ENCODE peak calls at places on chromosome 7, in four cellular contexts. J is WTC11, S is GM12878, A is K562. L is an unnamed sample.

GRCh38 chr7:132049462-132050304 is 493.3 kb upstream of the PODXL start:
- DNase-seq in J (peak), S (no peak), A (peak), L (peak)

GRCh38 chr7:101856488-101857357 is 39.3 kb downstream of the CUX1 start:
- DNase-seq in J (peak), S (peak), A (peak), L (peak)

GRCh38 chr7:128035712-128036111 is 4.5 kb upstream of the LRRC4 start:
- DNase-seq in J (no peak), S (no peak), A (peak), L (peak)

GRCh38 chr7:70694909-70695803 is 436.8 kb upstream of the GALNT17 start:
- DNase-seq in J (peak), S (no peak), A (no peak), L (no peak)

GRCh38 chr7:21256310-21256877 is 171.5 kb upstream of the SP4 start:
- DNase-seq in J (no peak), S (no peak), A (no peak), L (peak)

GRCh38 chr7:98249106-98249505 is 2.9 kb downstream of the TECPR1 start:
- DNase-seq in J (no peak), S (no peak), A (no peak), L (no peak)

GRCh38 chr7:149067869-149068268 is 22.6 kb downstream of the ZNF786 start:
- DNase-seq in J (no peak), S (no peak), A (no peak), L (no peak)

GRCh38 chr7:1666251-1666778 is 3.8 kb upstream of the ELFN1 start:
- DNase-seq in J (no peak), S (no peak), A (peak), L (no peak)

GRCh38 chr7:30549933-30550493 is 44.7 kb upstream of the GARS1 start:
- DNase-seq in J (no peak), S (no peak), A (no peak), L (no peak)

GRCh38 chr7:149286811-149287400 is 24.9 kb downstream of the ZNF783 start:
- DNase-seq in J (no peak), S (no peak), A (no peak), L (no peak)

GRCh38 chr7:142847353-142847752 is 7.5 kb upstream of the EPHB6 start:
- DNase-seq in J (no peak), S (no peak), A (no peak), L (no peak)

GRCh38 chr7:85322252-85322651 is 135.4 kb upstream of the SEMA3D start:
- DNase-seq in J (no peak), S (no peak), A (no peak), L (no peak)

GRCh38 chr7:140639366-140640053 is 1.1 kb downstream of the DENND2A start:
- DNase-seq in J (no peak), S (no peak), A (no peak), L (no peak)

GRCh38 chr7:74479961-74480829 is 26.5 kb downstream of the GTF2IRD1 start:
- DNase-seq in J (peak), S (no peak), A (no peak), L (peak)

GRCh38 chr7:24733414-24734060 is 23.7 kb downstream of the GSDME start:
- DNase-seq in J (no peak), S (no peak), A (no peak), L (no peak)

GRCh38 chr7:20164420-20165145 is 52.6 kb downstream of the MACC1 start:
- DNase-seq in J (no peak), S (no peak), A (no peak), L (no peak)

GRCh38 chr7:93366816-93367215 is 134.7 kb downstream of the VPS50 start:
- DNase-seq in J (no peak), S (no peak), A (no peak), L (no peak)

GRCh38 chr7:102170417-102170970 is 116.2 kb upstream of the SH2B2 start:
- DNase-seq in J (peak), S (no peak), A (no peak), L (no peak)

GRCh38 chr7:44882899-44883298 is 2.4 kb downstream of the PURB start:
- DNase-seq in J (no peak), S (no peak), A (no peak), L (no peak)

GRCh38 chr7:70376561-70377031 is 755.3 kb upstream of the GALNT17 start:
- DNase-seq in J (no peak), S (no peak), A (no peak), L (no peak)

GRCh38 chr7:2247141-2247985 is 5.3 kb downstream of the NUDT1 start:
- DNase-seq in J (peak), S (no peak), A (peak), L (no peak)

GRCh38 chr7:102284399-102284798 is 2.3 kb upstream of the SH2B2 start:
- DNase-seq in J (no peak), S (no peak), A (no peak), L (no peak)

GRCh38 chr7:610141-610530 is 90.5 kb upstream of the PDGFA start:
- DNase-seq in J (no peak), S (no peak), A (peak), L (no peak)

GRCh38 chr7:81075150-81075549 is 156.3 kb upstream of the SEMA3C start:
- DNase-seq in J (no peak), S (no peak), A (no peak), L (no peak)

GRCh38 chr7:77685219-77685618 is 11.0 kb upstream of the RSBN1L start:
- DNase-seq in J (no peak), S (no peak), A (no peak), L (peak)

GRCh38 chr7:89761173-89761572 is 393.1 kb upstream of the STEAP1 start:
- DNase-seq in J (no peak), S (no peak), A (no peak), L (no peak)

GRCh38 chr7:94394399-94395140 is at the start of gene COL1A2:
- DNase-seq in J (peak), S (no peak), A (peak), L (no peak)

GRCh38 chr7:1160665-1161010 is 642 bp upstream of the ZFAND2A start:
- DNase-seq in J (no peak), S (no peak), A (peak), L (peak)

GRCh38 chr7:135761751-135762488 is 13.3 kb upstream of the FAM180A start:
- DNase-seq in J (no peak), S (no peak), A (no peak), L (no peak)

GRCh38 chr7:94059747-94060146 is 55.6 kb upstream of the BET1 start:
- DNase-seq in J (no peak), S (peak), A (no peak), L (no peak)

GRCh38 chr7:140375808-140376730 is 22.3 kb downstream of the SLC37A3 start:
- DNase-seq in J (no peak), S (no peak), A (no peak), L (no peak)

GRCh38 chr7:50544992-50545391 is 20.2 kb downstream of the DDC start:
- DNase-seq in J (no peak), S (no peak), A (no peak), L (peak)

GRCh38 chr7:37408241-37408884 is 40.3 kb downstream of the ELMO1 start:
- DNase-seq in J (no peak), S (no peak), A (no peak), L (no peak)

GRCh38 chr7:48594349-48594748 is 330.0 kb upstream of the CDC14C start:
- DNase-seq in J (no peak), S (no peak), A (no peak), L (no peak)

GRCh38 chr7:100407285-100408180 is 21.0 kb downstream of the ZCWPW1 start:
- DNase-seq in J (no peak), S (peak), A (peak), L (peak)

GRCh38 chr7:155701972-155702544 is 57.6 kb downstream of the RBM33 start:
- DNase-seq in J (no peak), S (no peak), A (no peak), L (no peak)

GRCh38 chr7:114468844-114469243 is 54.2 kb downstream of the FOXP2 start:
- DNase-seq in J (no peak), S (no peak), A (no peak), L (no peak)

GRCh38 chr7:114466911-114467310 is 52.3 kb downstream of the FOXP2 start:
- DNase-seq in J (no peak), S (no peak), A (no peak), L (no peak)
- TF ChIP-seq TCF7 in J (no peak), S (no peak), A (no peak), L (no peak)

GRCh38 chr7:39527951-39528350 is 38.3 kb upstream of the YAE1 start:
- DNase-seq in J (no peak), S (no peak), A (no peak), L (no peak)

GRCh38 chr7:39527296-39527695 is 38.9 kb upstream of the YAE1 start:
- DNase-seq in J (no peak), S (no peak), A (no peak), L (no peak)

GRCh38 chr7:39525926-39526325 is 40.3 kb upstream of the YAE1 start:
- DNase-seq in J (no peak), S (no peak), A (no peak), L (no peak)

GRCh38 chr7:39529582-39529981 is 36.6 kb upstream of the YAE1 start:
- DNase-seq in J (no peak), S (no peak), A (no peak), L (no peak)

GRCh38 chr7:39526676-39527075 is 39.5 kb upstream of the YAE1 start:
- DNase-seq in J (no peak), S (no peak), A (no peak), L (no peak)
- TF ChIP-seq TCF7 in J (no peak), S (no peak), A (no peak), L (no peak)

GRCh38 chr7:121300685-121301084 is 28.1 kb upstream of the WNT16 start:
- DNase-seq in J (no peak), S (no peak), A (no peak), L (no peak)
- TF ChIP-seq TCF7 in J (no peak), S (no peak), A (no peak), L (no peak)

GRCh38 chr7:29371472-29371871 is 176.9 kb downstream of the CHN2 start:
- DNase-seq in J (no peak), S (no peak), A (no peak), L (no peak)

GRCh38 chr7:29372351-29372931 is 177.9 kb downstream of the CHN2 start:
- DNase-seq in J (no peak), S (no peak), A (no peak), L (no peak)

GRCh38 chr7:29377718-29378117 is 183.1 kb downstream of the CHN2 start:
- DNase-seq in J (no peak), S (no peak), A (no peak), L (no peak)

GRCh38 chr7:29379551-29379950 is 184.1 kb upstream of the PRR15 start:
- DNase-seq in J (no peak), S (no peak), A (no peak), L (no peak)

DNA sequence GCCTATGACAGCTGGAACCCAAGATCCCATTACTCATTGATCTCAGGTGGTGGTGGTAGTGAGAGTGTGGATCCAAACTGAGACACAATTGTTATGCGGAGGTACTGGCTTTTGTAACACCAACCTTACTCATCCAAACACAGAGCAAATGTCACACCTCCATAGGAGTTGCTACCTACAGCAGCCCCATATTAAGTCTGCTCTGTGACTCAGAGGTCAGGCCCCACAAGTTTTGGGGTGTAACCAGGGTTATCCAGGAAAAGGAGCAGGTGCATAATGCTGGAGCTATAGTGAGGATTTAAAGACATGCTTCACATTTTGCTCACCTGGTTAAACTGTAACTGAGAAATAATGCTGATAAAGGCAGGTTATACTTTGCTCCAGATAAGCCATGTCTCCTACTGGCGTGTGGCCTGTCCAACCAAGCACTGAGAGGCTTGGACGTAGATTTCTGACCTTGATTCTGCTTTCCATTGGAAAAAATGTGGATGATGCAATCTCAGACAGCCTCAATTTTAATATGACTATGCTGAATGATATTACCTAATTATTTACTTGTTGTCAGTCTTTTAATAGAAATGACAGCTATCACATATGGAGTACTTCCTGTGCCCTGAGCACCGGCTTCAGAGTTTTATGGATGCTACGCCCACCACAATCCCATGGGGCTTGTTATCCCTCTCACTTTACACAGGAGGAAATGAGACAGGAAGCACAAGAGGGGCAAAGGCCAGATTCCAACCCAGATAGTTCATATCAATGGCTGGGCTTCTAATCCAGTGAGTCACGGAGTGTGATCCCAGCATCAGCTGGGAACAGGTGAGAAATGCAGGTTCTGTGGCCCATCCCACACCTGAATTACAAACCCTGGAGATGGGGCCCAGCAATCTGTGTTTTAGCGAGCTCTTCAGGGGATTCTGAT is 181.3 kb downstream of the CHN2 start:
- DNase-seq in J (no peak), S (no peak), A (no peak), L (peak)
- TF ChIP-seq TCF7 in J (no peak), S (no peak), A (no peak), L (no peak)